ENCODE peak calls at places on chromosome 14, in eight cellular contexts. Y, R, U, D, F, K, E and C are unnamed samples.

GRCh38 chr14:23877111-23877510 is 76.5 kb upstream of the DHRS4 start:
- DNase-seq in Y (no peak), R (no peak), U (no peak), D (no peak), F (no peak), K (no peak), E (no peak), C (no peak)

GRCh38 chr14:97368900-97369564 is 571.9 kb downstream of the VRK1 start:
- DNase-seq in Y (no peak), R (no peak), U (no peak), D (no peak), F (no peak), K (no peak), E (no peak), C (no peak)

GRCh38 chr14:74077401-74077800 is 6.9 kb downstream of the ALDH6A1 start:
- DNase-seq in Y (no peak), R (no peak), U (no peak), D (no peak), F (no peak), K (no peak), E (no peak), C (no peak)

GRCh38 chr14:62269204-62269603 is 507.0 kb downstream of the SNAPC1 start:
- DNase-seq in Y (peak), R (no peak), U (no peak), D (no peak), F (no peak), K (no peak), E (no peak), C (no peak)

GRCh38 chr14:45253754-45254300 is 825 bp upstream of the MIS18BP1 start:
- DNase-seq in Y (peak), R (no peak), U (peak), D (no peak), F (no peak), K (no peak), E (peak), C (no peak)

GRCh38 chr14:69945905-69946304 is 66.7 kb downstream of the SMOC1 start:
- DNase-seq in Y (no peak), R (no peak), U (no peak), D (no peak), F (peak), K (no peak), E (no peak), C (peak)

GRCh38 chr14:81478446-81478845 is 55.2 kb downstream of the SEL1L start:
- DNase-seq in Y (no peak), R (no peak), U (no peak), D (no peak), F (no peak), K (no peak), E (no peak), C (no peak)

GRCh38 chr14:105908481-105908911 is 382.1 kb downstream of the TMEM121 start:
- DNase-seq in Y (no peak), R (no peak), U (no peak), D (no peak), F (no peak), K (no peak), E (peak), C (no peak)

GRCh38 chr14:99038401-99038800 is 233.6 kb downstream of the BCL11B start:
- DNase-seq in Y (peak), R (peak), U (no peak), D (peak), F (no peak), K (no peak), E (no peak), C (no peak)

GRCh38 chr14:96194657-96195431 is 9.8 kb upstream of the BDKRB2 start:
- DNase-seq in Y (no peak), R (peak), U (no peak), D (no peak), F (no peak), K (no peak), E (no peak), C (no peak)

GRCh38 chr14:22547309-22547947 is 41.6 kb downstream of the DAD1 start:
- DNase-seq in Y (peak), R (no peak), U (no peak), D (peak), F (peak), K (no peak), E (no peak), C (peak)

GRCh38 chr14:51304956-51305355 is 64.9 kb downstream of the TMX1 start:
- DNase-seq in Y (peak), R (no peak), U (no peak), D (peak), F (no peak), K (no peak), E (no peak), C (peak)

GRCh38 chr14:93207468-93208308 is 632 bp downstream of the UBR7 start:
- DNase-seq in Y (peak), R (peak), U (no peak), D (peak), F (peak), K (no peak), E (no peak), C (peak)

GRCh38 chr14:24943024-24943423 is 106.9 kb downstream of the STXBP6 start:
- DNase-seq in Y (no peak), R (peak), U (no peak), D (peak), F (no peak), K (no peak), E (no peak), C (peak)

GRCh38 chr14:52850520-52850919 is 59.1 kb upstream of the GNPNAT1 start:
- DNase-seq in Y (no peak), R (no peak), U (no peak), D (no peak), F (no peak), K (no peak), E (no peak), C (peak)

GRCh38 chr14:64303471-64303917 is 9.3 kb upstream of the ESR2 start:
- DNase-seq in Y (peak), R (no peak), U (no peak), D (peak), F (peak), K (no peak), E (no peak), C (peak)

GRCh38 chr14:21081521-21082184 is 11.5 kb downstream of the ARHGEF40 start:
- DNase-seq in Y (no peak), R (no peak), U (no peak), D (no peak), F (no peak), K (no peak), E (no peak), C (no peak)

GRCh38 chr14:56210570-56210969 is 92.4 kb downstream of the PELI2 start:
- DNase-seq in Y (no peak), R (no peak), U (no peak), D (no peak), F (no peak), K (no peak), E (no peak), C (no peak)

GRCh38 chr14:75222208-75222701 is 45.8 kb upstream of the TMED10 start:
- DNase-seq in Y (peak), R (peak), U (no peak), D (peak), F (no peak), K (no peak), E (no peak), C (peak)

GRCh38 chr14:68784298-68784910 is 8.5 kb downstream of the ZFP36L1 start:
- DNase-seq in Y (peak), R (peak), U (no peak), D (no peak), F (no peak), K (no peak), E (no peak), C (no peak)